ENCODE peak calls at places on chromosome 1, in ten cellular contexts. One of them, this sample, is unnamed.

GRCh38 chr1:28129150-28129549 is 40.7 kb upstream of the EYA3 start:
- DNase-seq in H7: no peak
- DNase-seq in skeletal muscle cell: no peak
- DNase-seq in GM23248: peak; percentile 90
- DNase-seq in PC-3: peak; percentile 96
- DNase-seq in HFF-Myc: no peak
- DNase-seq in fibroblast of mammary gland: peak; percentile 89
- DNase-seq in neural progenitor cell: no peak
- DNase-seq in fibroblast of lung: peak; percentile 21
- DNase-seq in HAP-1: no peak
- DNase-seq in this sample: peak; percentile 64

GRCh38 chr1:109794319-109795132 is 30.8 kb upstream of the EPS8L3 start:
- DNase-seq in H7: peak; percentile 35
- DNase-seq in skeletal muscle cell: no peak
- DNase-seq in GM23248: peak; percentile 58
- DNase-seq in PC-3: no peak
- DNase-seq in HFF-Myc: no peak
- DNase-seq in fibroblast of mammary gland: peak; percentile 49
- DNase-seq in neural progenitor cell: no peak
- DNase-seq in fibroblast of lung: no peak
- DNase-seq in HAP-1: no peak
- DNase-seq in this sample: no peak

GRCh38 chr1:31600641-31601040 is 16.8 kb upstream of the HCRTR1 start:
- DNase-seq in H7: no peak
- DNase-seq in skeletal muscle cell: no peak
- DNase-seq in GM23248: no peak
- DNase-seq in PC-3: no peak
- DNase-seq in HFF-Myc: no peak
- DNase-seq in fibroblast of mammary gland: no peak
- DNase-seq in neural progenitor cell: no peak
- DNase-seq in fibroblast of lung: no peak
- DNase-seq in HAP-1: no peak
- DNase-seq in this sample: no peak

GRCh38 chr1:159925713-159926066 is 383 bp upstream of the TAGLN2 start:
- DNase-seq in H7: peak; percentile 73
- DNase-seq in skeletal muscle cell: no peak
- DNase-seq in GM23248: no peak
- DNase-seq in PC-3: no peak
- DNase-seq in HFF-Myc: no peak
- DNase-seq in fibroblast of mammary gland: no peak
- DNase-seq in neural progenitor cell: no peak
- DNase-seq in fibroblast of lung: no peak
- DNase-seq in HAP-1: no peak
- DNase-seq in this sample: no peak

GRCh38 chr1:9844746-9845145 is 21.0 kb upstream of the CLSTN1 start:
- DNase-seq in H7: no peak
- DNase-seq in skeletal muscle cell: no peak
- DNase-seq in GM23248: no peak
- DNase-seq in PC-3: no peak
- DNase-seq in HFF-Myc: no peak
- DNase-seq in fibroblast of mammary gland: no peak
- DNase-seq in neural progenitor cell: no peak
- DNase-seq in fibroblast of lung: no peak
- DNase-seq in HAP-1: no peak
- DNase-seq in this sample: no peak

GRCh38 chr1:227728059-227728891 is 6.8 kb downstream of the JMJD4 start:
- DNase-seq in H7: peak; percentile 99
- DNase-seq in skeletal muscle cell: no peak
- DNase-seq in GM23248: peak; percentile 66
- DNase-seq in PC-3: peak; percentile 98
- DNase-seq in HFF-Myc: peak; percentile 24
- DNase-seq in fibroblast of mammary gland: peak; percentile 42
- DNase-seq in neural progenitor cell: peak; percentile 89
- DNase-seq in fibroblast of lung: peak; percentile 31
- DNase-seq in HAP-1: peak; percentile 68
- DNase-seq in this sample: peak; percentile 29

GRCh38 chr1:2391034-2391384 is 345 bp downstream of the MORN1 start:
- DNase-seq in H7: peak; percentile 94
- DNase-seq in skeletal muscle cell: no peak
- DNase-seq in GM23248: peak; percentile 76
- DNase-seq in PC-3: no peak
- DNase-seq in HFF-Myc: no peak
- DNase-seq in fibroblast of mammary gland: peak; percentile 20
- DNase-seq in neural progenitor cell: peak; percentile 76
- DNase-seq in fibroblast of lung: no peak
- DNase-seq in HAP-1: no peak
- DNase-seq in this sample: no peak

GRCh38 chr1:181103404-181103803 is 14.9 kb downstream of the IER5 start:
- DNase-seq in H7: no peak
- DNase-seq in skeletal muscle cell: no peak
- DNase-seq in GM23248: no peak
- DNase-seq in PC-3: no peak
- DNase-seq in HFF-Myc: no peak
- DNase-seq in fibroblast of mammary gland: no peak
- DNase-seq in neural progenitor cell: no peak
- DNase-seq in fibroblast of lung: no peak
- DNase-seq in HAP-1: no peak
- DNase-seq in this sample: no peak

GRCh38 chr1:162000053-162000420 is 23.6 kb downstream of the OLFML2B start:
- DNase-seq in H7: no peak
- DNase-seq in skeletal muscle cell: no peak
- DNase-seq in GM23248: no peak
- DNase-seq in PC-3: no peak
- DNase-seq in HFF-Myc: no peak
- DNase-seq in fibroblast of mammary gland: no peak
- DNase-seq in neural progenitor cell: no peak
- DNase-seq in fibroblast of lung: no peak
- DNase-seq in HAP-1: no peak
- DNase-seq in this sample: no peak

GRCh38 chr1:162006081-162006480 is 17.6 kb downstream of the OLFML2B start:
- DNase-seq in H7: no peak
- DNase-seq in skeletal muscle cell: no peak
- DNase-seq in GM23248: no peak
- DNase-seq in PC-3: no peak
- DNase-seq in HFF-Myc: no peak
- DNase-seq in fibroblast of mammary gland: no peak
- DNase-seq in neural progenitor cell: no peak
- DNase-seq in fibroblast of lung: no peak
- DNase-seq in HAP-1: no peak
- DNase-seq in this sample: no peak

GRCh38 chr1:162003825-162004205 is 19.9 kb downstream of the OLFML2B start:
- DNase-seq in H7: no peak
- DNase-seq in skeletal muscle cell: peak; percentile 82
- DNase-seq in GM23248: peak; percentile 91
- DNase-seq in PC-3: peak; percentile 97
- DNase-seq in HFF-Myc: peak; percentile 72
- DNase-seq in fibroblast of mammary gland: peak; percentile 90
- DNase-seq in neural progenitor cell: no peak
- DNase-seq in fibroblast of lung: peak; percentile 87
- DNase-seq in HAP-1: no peak
- DNase-seq in this sample: peak; percentile 61

GRCh38 chr1:162004441-162004950 is 19.2 kb downstream of the OLFML2B start:
- DNase-seq in H7: no peak
- DNase-seq in skeletal muscle cell: no peak
- DNase-seq in GM23248: no peak
- DNase-seq in PC-3: no peak
- DNase-seq in HFF-Myc: no peak
- DNase-seq in fibroblast of mammary gland: no peak
- DNase-seq in neural progenitor cell: no peak
- DNase-seq in fibroblast of lung: no peak
- DNase-seq in HAP-1: no peak
- DNase-seq in this sample: no peak

GRCh38 chr1:162003061-162003824 is 20.4 kb downstream of the OLFML2B start:
- DNase-seq in H7: no peak
- DNase-seq in skeletal muscle cell: peak; percentile 99
- DNase-seq in GM23248: peak; percentile 95
- DNase-seq in PC-3: peak; percentile 99
- DNase-seq in HFF-Myc: peak; percentile 88
- DNase-seq in fibroblast of mammary gland: peak; percentile 99
- DNase-seq in neural progenitor cell: no peak
- DNase-seq in fibroblast of lung: peak; percentile 96
- DNase-seq in HAP-1: no peak
- DNase-seq in this sample: peak; percentile 93
- H3K4me3 ChIP-seq in H7: no peak overlapping the region
- H3K4me3 ChIP-seq in skeletal muscle cell: peak overlapping the region; percentile 1
- H3K4me3 ChIP-seq in GM23248: peak overlapping the region; percentile 66
- H3K4me3 ChIP-seq in PC-3: peak overlapping the region; percentile 59
- H3K4me3 ChIP-seq in HFF-Myc: peak overlapping the region; percentile 26
- H3K4me3 ChIP-seq in fibroblast of mammary gland: no peak overlapping the region
- H3K4me3 ChIP-seq in neural progenitor cell: no peak overlapping the region
- H3K4me3 ChIP-seq in fibroblast of lung: no peak overlapping the region
- H3K4me3 ChIP-seq in HAP-1: no peak overlapping the region
- H3K4me3 ChIP-seq in this sample: peak overlapping the region; percentile 31

GRCh38 chr1:64029037-64029436 is 174.4 kb upstream of the UBE2U start:
- DNase-seq in H7: no peak
- DNase-seq in skeletal muscle cell: no peak
- DNase-seq in GM23248: no peak
- DNase-seq in PC-3: no peak
- DNase-seq in HFF-Myc: no peak
- DNase-seq in fibroblast of mammary gland: no peak
- DNase-seq in neural progenitor cell: no peak
- DNase-seq in fibroblast of lung: no peak
- DNase-seq in HAP-1: no peak
- DNase-seq in this sample: no peak
- H3K4me3 ChIP-seq in H7: no peak overlapping the region
- H3K4me3 ChIP-seq in skeletal muscle cell: no peak overlapping the region
- H3K4me3 ChIP-seq in GM23248: no peak overlapping the region
- H3K4me3 ChIP-seq in PC-3: no peak overlapping the region
- H3K4me3 ChIP-seq in HFF-Myc: no peak overlapping the region
- H3K4me3 ChIP-seq in fibroblast of mammary gland: no peak overlapping the region
- H3K4me3 ChIP-seq in neural progenitor cell: no peak overlapping the region
- H3K4me3 ChIP-seq in fibroblast of lung: no peak overlapping the region
- H3K4me3 ChIP-seq in HAP-1: no peak overlapping the region
- H3K4me3 ChIP-seq in this sample: no peak overlapping the region

DNA sequence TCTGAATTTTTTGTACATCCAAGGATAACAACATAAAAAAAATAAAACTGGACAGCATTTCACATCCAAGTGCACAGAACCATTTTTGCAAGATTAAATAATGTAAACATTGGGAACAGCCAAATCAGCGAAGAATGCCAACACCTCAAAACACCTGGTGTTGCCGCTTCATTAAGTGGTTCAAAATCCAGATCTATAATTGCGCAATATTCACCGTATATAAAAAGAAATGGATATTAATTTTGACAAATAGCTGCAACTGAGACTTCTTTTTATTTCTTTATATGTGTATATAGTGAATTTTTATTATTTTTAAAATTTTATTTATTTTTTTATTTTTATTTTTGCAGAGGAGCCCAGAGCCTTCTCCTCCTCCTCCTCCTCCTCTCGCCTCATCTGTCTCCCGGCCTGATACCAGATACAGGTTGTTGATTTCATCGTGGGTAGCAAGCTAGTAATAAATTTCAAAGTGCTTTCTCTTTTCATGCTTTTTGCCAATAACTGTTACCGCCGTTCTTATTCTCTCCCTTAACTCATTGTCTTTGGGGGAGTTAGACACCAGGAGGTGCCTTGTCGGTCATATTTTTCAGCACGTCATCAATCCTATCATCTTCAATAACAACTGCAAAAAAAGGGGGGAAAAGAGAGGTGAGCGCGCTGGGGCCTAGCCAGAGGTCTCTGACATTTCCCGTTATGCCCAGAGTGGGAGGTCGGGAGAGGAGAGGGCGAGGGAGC is 2.7 kb downstream of the CAMK2N1 start:
- DNase-seq in H7: no peak
- DNase-seq in skeletal muscle cell: no peak
- DNase-seq in GM23248: no peak
- DNase-seq in PC-3: no peak
- DNase-seq in HFF-Myc: no peak
- DNase-seq in fibroblast of mammary gland: no peak
- DNase-seq in neural progenitor cell: no peak
- DNase-seq in fibroblast of lung: no peak
- DNase-seq in HAP-1: no peak
- DNase-seq in this sample: no peak
- H3K4me3 ChIP-seq in H7: peak overlapping the region; percentile 85
- H3K4me3 ChIP-seq in skeletal muscle cell: peak overlapping the region; percentile 78
- H3K4me3 ChIP-seq in GM23248: peak overlapping the region; percentile 90
- H3K4me3 ChIP-seq in PC-3: peak overlapping the region; percentile 98
- H3K4me3 ChIP-seq in HFF-Myc: peak overlapping the region; percentile 68
- H3K4me3 ChIP-seq in fibroblast of mammary gland: peak overlapping the region; percentile 85
- H3K4me3 ChIP-seq in neural progenitor cell: peak overlapping the region; percentile 95
- H3K4me3 ChIP-seq in fibroblast of lung: peak overlapping the region; percentile 77
- H3K4me3 ChIP-seq in HAP-1: peak overlapping the region; percentile 52
- H3K4me3 ChIP-seq in this sample: peak overlapping the region; percentile 79

GRCh38 chr1:1324084-1324523 is 356 bp downstream of the INTS11 start:
- DNase-seq in H7: no peak
- DNase-seq in skeletal muscle cell: no peak
- DNase-seq in GM23248: no peak
- DNase-seq in PC-3: no peak
- DNase-seq in HFF-Myc: no peak
- DNase-seq in fibroblast of mammary gland: no peak
- DNase-seq in neural progenitor cell: no peak
- DNase-seq in fibroblast of lung: no peak
- DNase-seq in HAP-1: no peak
- DNase-seq in this sample: no peak
- H3K4me3 ChIP-seq in H7: peak overlapping the region; percentile 99
- H3K4me3 ChIP-seq in skeletal muscle cell: peak overlapping the region; percentile 94
- H3K4me3 ChIP-seq in GM23248: peak overlapping the region; percentile 89
- H3K4me3 ChIP-seq in PC-3: peak overlapping the region; percentile 90
- H3K4me3 ChIP-seq in HFF-Myc: peak overlapping the region; percentile 89
- H3K4me3 ChIP-seq in fibroblast of mammary gland: peak overlapping the region; percentile 63
- H3K4me3 ChIP-seq in neural progenitor cell: peak overlapping the region; percentile 90
- H3K4me3 ChIP-seq in fibroblast of lung: peak overlapping the region; percentile 53
- H3K4me3 ChIP-seq in HAP-1: peak overlapping the region; percentile 92
- H3K4me3 ChIP-seq in this sample: peak overlapping the region; percentile 83

GRCh38 chr1:39394598-39394997 is 96.8 kb upstream of the BMP8A start:
- DNase-seq in H7: no peak
- DNase-seq in skeletal muscle cell: no peak
- DNase-seq in GM23248: no peak
- DNase-seq in PC-3: peak; percentile 80
- DNase-seq in HFF-Myc: no peak
- DNase-seq in fibroblast of mammary gland: no peak
- DNase-seq in neural progenitor cell: no peak
- DNase-seq in fibroblast of lung: no peak
- DNase-seq in HAP-1: no peak
- DNase-seq in this sample: no peak

GRCh38 chr1:39395357-39395831 is 96.0 kb upstream of the BMP8A start:
- DNase-seq in H7: no peak
- DNase-seq in skeletal muscle cell: peak; percentile 76
- DNase-seq in GM23248: peak; percentile 82
- DNase-seq in PC-3: peak; percentile 72
- DNase-seq in HFF-Myc: peak; percentile 39
- DNase-seq in fibroblast of mammary gland: peak; percentile 79
- DNase-seq in neural progenitor cell: no peak
- DNase-seq in fibroblast of lung: peak; percentile 74
- DNase-seq in HAP-1: no peak
- DNase-seq in this sample: peak; percentile 80

GRCh38 chr1:39396671-39397070 is 94.8 kb upstream of the BMP8A start:
- DNase-seq in H7: no peak
- DNase-seq in skeletal muscle cell: no peak
- DNase-seq in GM23248: no peak
- DNase-seq in PC-3: no peak
- DNase-seq in HFF-Myc: no peak
- DNase-seq in fibroblast of mammary gland: no peak
- DNase-seq in neural progenitor cell: no peak
- DNase-seq in fibroblast of lung: no peak
- DNase-seq in HAP-1: no peak
- DNase-seq in this sample: no peak

GRCh38 chr1:39397487-39397886 is 93.9 kb upstream of the BMP8A start:
- DNase-seq in H7: no peak
- DNase-seq in skeletal muscle cell: no peak
- DNase-seq in GM23248: no peak
- DNase-seq in PC-3: no peak
- DNase-seq in HFF-Myc: no peak
- DNase-seq in fibroblast of mammary gland: no peak
- DNase-seq in neural progenitor cell: no peak
- DNase-seq in fibroblast of lung: no peak
- DNase-seq in HAP-1: no peak
- DNase-seq in this sample: no peak

GRCh38 chr1:39398278-39399010 is 93.0 kb upstream of the BMP8A start:
- DNase-seq in H7: peak; percentile 34
- DNase-seq in skeletal muscle cell: peak; percentile 90
- DNase-seq in GM23248: peak; percentile 98
- DNase-seq in PC-3: peak; percentile 96
- DNase-seq in HFF-Myc: peak; percentile 79
- DNase-seq in fibroblast of mammary gland: peak; percentile 95
- DNase-seq in neural progenitor cell: peak; percentile 22
- DNase-seq in fibroblast of lung: peak; percentile 95
- DNase-seq in HAP-1: no peak
- DNase-seq in this sample: peak; percentile 97
- H3K4me3 ChIP-seq in H7: no peak overlapping the region
- H3K4me3 ChIP-seq in skeletal muscle cell: no peak overlapping the region
- H3K4me3 ChIP-seq in GM23248: peak overlapping the region; percentile 40
- H3K4me3 ChIP-seq in PC-3: peak overlapping the region; percentile 5
- H3K4me3 ChIP-seq in HFF-Myc: no peak overlapping the region
- H3K4me3 ChIP-seq in fibroblast of mammary gland: no peak overlapping the region
- H3K4me3 ChIP-seq in neural progenitor cell: no peak overlapping the region
- H3K4me3 ChIP-seq in fibroblast of lung: peak overlapping the region; percentile 8
- H3K4me3 ChIP-seq in HAP-1: no peak overlapping the region
- H3K4me3 ChIP-seq in this sample: no peak overlapping the region

This sample was measured in fibroblast of the aortic adventitia.